ENCODE peak calls at places on chromosomes 6 and 20, in nine cellular contexts. E is activated CD4-positive, alpha-beta T cell treated with anti-CD3 and anti-CD28 coated beads, Interleukin-2, amount 50 U/mL, for 24 hours; H is islet precursor cell; V is posterior cingulate gyrus; R is lower lobe of right lung; U is Caki2; B is cerebellum; O is spleen; I is OCI-M1. T is an unnamed sample.
A peak's percentile ranks its signal among the peaks of the same experiment; 100 is the strongest.

GRCh38 chr6:135909737-135910387 is 58.4 kb downstream of the PDE7B start:
- DNase-seq in E (no peak), H (peak; percentile 81), V (no peak), R (no peak), U (no peak), B (no peak), O (no peak), I (peak; percentile 80), T (no peak)

GRCh38 chr6:45625191-45625664 is 247.5 kb upstream of the SUPT3H start:
- DNase-seq in E (no peak), H (peak; percentile 58), V (no peak), R (no peak), U (no peak), B (no peak), O (no peak), I (no peak), T (no peak)

GRCh38 chr6:117906454-117906904 is 585 bp upstream of the SLC35F1 start:
- DNase-seq in E (no peak), H (no peak), V (no peak), R (no peak), U (no peak), B (no peak), O (no peak), I (no peak), T (no peak)

GRCh38 chr20:63117151-63117550 is 98.8 kb downstream of the YTHDF1 start:
- DNase-seq in E (no peak), H (no peak), V (peak; percentile 59), R (peak; percentile 13), U (no peak), B (no peak), O (peak; percentile 30), I (no peak), T (no peak)

GRCh38 chr6:106309024-106309423 is 16.5 kb downstream of the ATG5 start:
- DNase-seq in E (no peak), H (no peak), V (no peak), R (no peak), U (peak; percentile 42), B (no peak), O (no peak), I (no peak), T (no peak)

GRCh38 chr6:168128006-168128630 is 49.1 kb upstream of the FRMD1 start:
- DNase-seq in E (no peak), H (peak; percentile 43), V (no peak), R (no peak), U (no peak), B (no peak), O (no peak), I (no peak), T (no peak)

GRCh38 chr6:25596928-25597818 is 54.8 kb upstream of the SCGN start:
- DNase-seq in E (no peak), H (no peak), V (no peak), R (no peak), U (no peak), B (no peak), O (no peak), I (no peak), T (no peak)

GRCh38 chr20:20492521-20493334 is 124.8 kb downstream of the INSM1 start:
- DNase-seq in E (no peak), H (peak; percentile 75), V (peak; percentile 88), R (no peak), U (no peak), B (no peak), O (no peak), I (no peak), T (no peak)

GRCh38 chr6:11277275-11278206 is 45.1 kb upstream of the NEDD9 start:
- DNase-seq in E (no peak), H (peak; percentile 95), V (no peak), R (no peak), U (peak; percentile 87), B (no peak), O (no peak), I (no peak), T (no peak)

GRCh38 chr6:167745660-167746376 is 80.9 kb upstream of the AFDN start:
- DNase-seq in E (no peak), H (peak; percentile 53), V (peak; percentile 66), R (no peak), U (no peak), B (no peak), O (peak; percentile 75), I (no peak), T (no peak)

GRCh38 chr6:142907017-142907470 is 37.9 kb downstream of the HIVEP2 start:
- DNase-seq in E (no peak), H (no peak), V (no peak), R (no peak), U (no peak), B (no peak), O (no peak), I (no peak), T (no peak)

GRCh38 chr6:6646859-6647258 is 58.3 kb downstream of the LY86 start:
- DNase-seq in E (no peak), H (no peak), V (no peak), R (no peak), U (no peak), B (no peak), O (no peak), I (peak; percentile 46), T (no peak)

GRCh38 chr6:132552372-132552771 is at the start of gene TAAR8:
- DNase-seq in E (no peak), H (no peak), V (no peak), R (no peak), U (no peak), B (no peak), O (no peak), I (no peak), T (no peak)

GRCh38 chr6:12504325-12504966 is 212.1 kb upstream of the PHACTR1 start:
- DNase-seq in E (no peak), H (no peak), V (no peak), R (no peak), U (no peak), B (no peak), O (no peak), I (peak; percentile 57), T (no peak)

GRCh38 chr6:121319112-121319553 is 15.1 kb downstream of the TBC1D32 start:
- DNase-seq in E (no peak), H (no peak), V (no peak), R (no peak), U (no peak), B (no peak), O (no peak), I (peak; percentile 81), T (no peak)

GRCh38 chr20:47740225-47741184 is 44.8 kb downstream of the SULF2 start:
- DNase-seq in E (no peak), H (no peak), V (no peak), R (peak; percentile 78), U (no peak), B (no peak), O (peak; percentile 80), I (peak; percentile 10), T (no peak)

GRCh38 chr6:166467436-166468000 is 84.8 kb upstream of the MPC1 start:
- DNase-seq in E (no peak), H (no peak), V (no peak), R (no peak), U (no peak), B (peak; percentile 93), O (no peak), I (no peak), T (no peak)

GRCh38 chr20:13822459-13822858 is 37.6 kb downstream of the NDUFAF5 start:
- DNase-seq in E (no peak), H (no peak), V (no peak), R (no peak), U (no peak), B (no peak), O (no peak), I (no peak), T (no peak)

GRCh38 chr6:84284428-84285033 is 57.1 kb upstream of the CEP162 start:
- DNase-seq in E (no peak), H (no peak), V (no peak), R (no peak), U (no peak), B (no peak), O (no peak), I (peak; percentile 37), T (no peak)

GRCh38 chr6:2132416-2132815 is 113.0 kb downstream of the GMDS start:
- DNase-seq in E (no peak), H (no peak), V (no peak), R (no peak), U (peak; percentile 26), B (no peak), O (no peak), I (no peak), T (no peak)

GRCh38 chr6:90241229-90241873 is 55.3 kb downstream of the BACH2 start:
- DNase-seq in E (no peak), H (no peak), V (no peak), R (no peak), U (no peak), B (no peak), O (no peak), I (no peak), T (no peak)

GRCh38 chr6:41769376-41769775 is 10.3 kb downstream of the FRS3 start:
- DNase-seq in E (no peak), H (peak; percentile 35), V (no peak), R (no peak), U (no peak), B (no peak), O (no peak), I (no peak), T (no peak)

GRCh38 chr6:40714576-40715500 is 127.7 kb upstream of the LRFN2 start:
- DNase-seq in E (no peak), H (no peak), V (no peak), R (no peak), U (no peak), B (no peak), O (no peak), I (peak; percentile 76), T (no peak)

GRCh38 chr6:169536446-169537170 is 165.2 kb downstream of the WDR27 start:
- DNase-seq in E (no peak), H (no peak), V (no peak), R (no peak), U (no peak), B (no peak), O (no peak), I (no peak), T (no peak)

GRCh38 chr6:960356-960755 is 267.4 kb upstream of the EXOC2 start:
- DNase-seq in E (no peak), H (no peak), V (no peak), R (no peak), U (no peak), B (no peak), O (no peak), I (no peak), T (no peak)

GRCh38 chr20:46398963-46399362 is 7.5 kb downstream of the ELMO2 start:
- DNase-seq in E (no peak), H (no peak), V (no peak), R (no peak), U (no peak), B (peak; percentile 37), O (no peak), I (no peak), T (no peak)

GRCh38 chr6:37426945-37427510 is 6.0 kb upstream of the CMTR1 start:
- DNase-seq in E (no peak), H (no peak), V (no peak), R (no peak), U (no peak), B (no peak), O (no peak), I (no peak), T (no peak)

GRCh38 chr6:161813156-161813555 is 539.3 kb upstream of the AGPAT4 start:
- DNase-seq in E (no peak), H (no peak), V (no peak), R (no peak), U (no peak), B (no peak), O (no peak), I (no peak), T (no peak)

GRCh38 chr6:87200469-87201174 is 45.3 kb downstream of the ZNF292 start:
- DNase-seq in E (no peak), H (no peak), V (no peak), R (no peak), U (no peak), B (no peak), O (no peak), I (no peak), T (no peak)

GRCh38 chr6:44006123-44006871 is 121.0 kb downstream of the MRPL14 start:
- DNase-seq in E (no peak), H (no peak), V (peak; percentile 54), R (no peak), U (no peak), B (no peak), O (peak; percentile 41), I (no peak), T (no peak)

GRCh38 chr20:54255157-54255556 is 47.3 kb downstream of the PFDN4 start:
- DNase-seq in E (no peak), H (no peak), V (no peak), R (no peak), U (no peak), B (no peak), O (no peak), I (no peak), T (no peak)

T was measured in omental fat pad.